ENCODE peak calls at places on chromosomes 13 and 19, in six cellular contexts. B, U, P, M, A and F are unnamed samples.

GRCh38 chr19:5434970-5435641 is 20.1 kb upstream of the ZNRF4 start:
- DNase-seq in B (no peak), U (peak; percentile 4), P (peak; percentile 11), M (no peak), A (no peak), F (peak; percentile 49)

GRCh38 chr13:75558130-75558840 is 8.7 kb downstream of the UCHL3 start:
- DNase-seq in B (no peak), U (no peak), P (no peak), M (no peak), A (no peak), F (no peak)

GRCh38 chr13:41384749-41385503 is 72.4 kb upstream of the RGCC start:
- DNase-seq in B (no peak), U (no peak), P (no peak), M (no peak), A (no peak), F (peak; percentile 30)

GRCh38 chr19:1871140-1871597 is 7.8 kb upstream of the KLF16 start:
- DNase-seq in B (no peak), U (no peak), P (no peak), M (no peak), A (no peak), F (no peak)

GRCh38 chr13:45826741-45827140 is 24.8 kb downstream of the SIAH3 start:
- DNase-seq in B (no peak), U (no peak), P (no peak), M (no peak), A (no peak), F (no peak)

GRCh38 chr13:46546084-46546786 is 6.7 kb upstream of the LRCH1 start:
- DNase-seq in B (no peak), U (no peak), P (no peak), M (no peak), A (no peak), F (no peak)

GRCh38 chr13:77980592-77980991 is 62.0 kb upstream of the EDNRB start:
- DNase-seq in B (no peak), U (no peak), P (no peak), M (no peak), A (no peak), F (no peak)

GRCh38 chr13:29543230-29544215 is 52.0 kb downstream of the SLC7A1 start:
- DNase-seq in B (no peak), U (no peak), P (peak; percentile 11), M (no peak), A (peak; percentile 29), F (no peak)

GRCh38 chr13:79631260-79631659 is 150.3 kb downstream of the NDFIP2 start:
- DNase-seq in B (no peak), U (no peak), P (no peak), M (no peak), A (no peak), F (peak; percentile 88)

GRCh38 chr19:13027031-13027430 is 31.8 kb downstream of the NFIX start:
- DNase-seq in B (no peak), U (no peak), P (no peak), M (peak; percentile 69), A (no peak), F (no peak)

GRCh38 chr19:49908480-49909420 is 12.1 kb upstream of the IL4I1 start:
- DNase-seq in B (no peak), U (no peak), P (no peak), M (no peak), A (no peak), F (no peak)

GRCh38 chr19:40604647-40605200 is 3.6 kb downstream of the LTBP4 start:
- DNase-seq in B (peak; percentile 76), U (no peak), P (no peak), M (no peak), A (peak; percentile 75), F (no peak)

GRCh38 chr13:89227356-89227755 is 1556.2 kb downstream of the SLITRK5 start:
- DNase-seq in B (no peak), U (no peak), P (no peak), M (no peak), A (no peak), F (no peak)

GRCh38 chr19:13637664-13638063 is 126.7 kb upstream of the MRI1 start:
- DNase-seq in B (no peak), U (no peak), P (no peak), M (no peak), A (no peak), F (no peak)

GRCh38 chr19:6076675-6077463 is 33.4 kb downstream of the RFX2 start:
- DNase-seq in B (no peak), U (no peak), P (no peak), M (no peak), A (no peak), F (no peak)

GRCh38 chr13:40406405-40407138 is 259.9 kb downstream of the FOXO1 start:
- DNase-seq in B (no peak), U (no peak), P (no peak), M (no peak), A (no peak), F (no peak)

GRCh38 chr13:97140611-97141010 is 81.5 kb upstream of the MBNL2 start:
- DNase-seq in B (no peak), U (no peak), P (no peak), M (no peak), A (no peak), F (no peak)

GRCh38 chr13:106530907-106531520 is 4.4 kb downstream of the EFNB2 start:
- DNase-seq in B (no peak), U (no peak), P (no peak), M (no peak), A (no peak), F (no peak)

GRCh38 chr13:106418556-106418955 is 116.9 kb downstream of the EFNB2 start:
- DNase-seq in B (no peak), U (no peak), P (no peak), M (no peak), A (no peak), F (no peak)

GRCh38 chr13:53408847-53409568 is 380.4 kb downstream of the OLFM4 start:
- DNase-seq in B (no peak), U (no peak), P (no peak), M (no peak), A (no peak), F (no peak)

GRCh38 chr13:25902946-25903345 is 148.9 kb downstream of the SHISA2 start:
- DNase-seq in B (no peak), U (no peak), P (no peak), M (no peak), A (no peak), F (no peak)

GRCh38 chr13:89457977-89458376 is 1786.8 kb downstream of the SLITRK5 start:
- DNase-seq in B (no peak), U (no peak), P (no peak), M (no peak), A (no peak), F (no peak)

GRCh38 chr13:111900390-111901180 is 166.4 kb upstream of the SOX1 start:
- DNase-seq in B (no peak), U (no peak), P (no peak), M (no peak), A (no peak), F (no peak)

GRCh38 chr19:1278713-1279112 is 3.4 kb downstream of the FAM174C start:
- DNase-seq in B (no peak), U (no peak), P (no peak), M (no peak), A (no peak), F (no peak)

GRCh38 chr19:40718774-40719391 is 2.0 kb downstream of the ITPKC start:
- DNase-seq in B (peak; percentile 93), U (no peak), P (no peak), M (no peak), A (peak; percentile 97), F (no peak)

GRCh38 chr19:47749326-47749725 is 4.0 kb downstream of the NOP53 start:
- DNase-seq in B (no peak), U (no peak), P (no peak), M (no peak), A (no peak), F (no peak)

GRCh38 chr13:113093580-113094409 is 11.8 kb upstream of the F7 start:
- DNase-seq in B (no peak), U (no peak), P (no peak), M (no peak), A (no peak), F (no peak)

GRCh38 chr13:40518481-40518882 is 148.0 kb downstream of the FOXO1 start:
- DNase-seq in B (no peak), U (peak; percentile 60), P (peak; percentile 53), M (no peak), A (no peak), F (no peak)